ENCODE peak calls at places on chromosomes 3 and 15, in nine cellular contexts. One of them, this sample, is unnamed.

GRCh38 chr3:148992027-148992634 is 791 bp downstream of the GYG1 start:
- DNase-seq in heart left ventricle: peak; percentile 77
- DNase-seq in A549: peak; percentile 30
- DNase-seq in IMR-90: no peak
- DNase-seq in esophagus squamous epithelium: no peak
- DNase-seq in esophagus muscularis mucosa: no peak
- DNase-seq in Peyer's patch: peak; percentile 73
- DNase-seq in ovary: peak; percentile 63
- DNase-seq in uterus: peak; percentile 55
- DNase-seq in this sample: peak; percentile 53

GRCh38 chr3:144900366-144900765 is 928.7 kb downstream of the DIPK2A start:
- DNase-seq in heart left ventricle: no peak
- DNase-seq in A549: no peak
- DNase-seq in IMR-90: no peak
- DNase-seq in esophagus squamous epithelium: no peak
- DNase-seq in esophagus muscularis mucosa: no peak
- DNase-seq in Peyer's patch: no peak
- DNase-seq in ovary: no peak
- DNase-seq in uterus: no peak
- DNase-seq in this sample: no peak

GRCh38 chr3:53045107-53045783 is 628 bp downstream of the SFMBT1 start:
- DNase-seq in heart left ventricle: peak; percentile 80
- DNase-seq in A549: peak; percentile 45
- DNase-seq in IMR-90: peak; percentile 43
- DNase-seq in esophagus squamous epithelium: no peak
- DNase-seq in esophagus muscularis mucosa: no peak
- DNase-seq in Peyer's patch: peak; percentile 72
- DNase-seq in ovary: peak; percentile 53
- DNase-seq in uterus: peak; percentile 51
- DNase-seq in this sample: peak; percentile 55

GRCh38 chr15:67024998-67025368 is 40.4 kb upstream of the SMAD3 start:
- DNase-seq in heart left ventricle: no peak
- DNase-seq in A549: no peak
- DNase-seq in IMR-90: no peak
- DNase-seq in esophagus squamous epithelium: no peak
- DNase-seq in esophagus muscularis mucosa: no peak
- DNase-seq in Peyer's patch: no peak
- DNase-seq in ovary: no peak
- DNase-seq in uterus: no peak
- DNase-seq in this sample: no peak

GRCh38 chr3:39415983-39416382 is 9.5 kb downstream of the RPSA start:
- DNase-seq in heart left ventricle: no peak
- DNase-seq in A549: peak; percentile 28
- DNase-seq in IMR-90: no peak
- DNase-seq in esophagus squamous epithelium: no peak
- DNase-seq in esophagus muscularis mucosa: no peak
- DNase-seq in Peyer's patch: no peak
- DNase-seq in ovary: no peak
- DNase-seq in uterus: no peak
- DNase-seq in this sample: no peak

GRCh38 chr15:58916962-58917361 is 16.5 kb downstream of the SLTM start:
- DNase-seq in heart left ventricle: no peak
- DNase-seq in A549: no peak
- DNase-seq in IMR-90: no peak
- DNase-seq in esophagus squamous epithelium: no peak
- DNase-seq in esophagus muscularis mucosa: no peak
- DNase-seq in Peyer's patch: no peak
- DNase-seq in ovary: no peak
- DNase-seq in uterus: no peak
- DNase-seq in this sample: no peak

GRCh38 chr3:23805881-23806321 is at the start of gene UBE2E1:
- DNase-seq in heart left ventricle: peak; percentile 87
- DNase-seq in A549: peak; percentile 72
- DNase-seq in IMR-90: peak; percentile 72
- DNase-seq in esophagus squamous epithelium: peak; percentile 36
- DNase-seq in esophagus muscularis mucosa: no peak
- DNase-seq in Peyer's patch: peak; percentile 76
- DNase-seq in ovary: peak; percentile 72
- DNase-seq in uterus: peak; percentile 66
- DNase-seq in this sample: peak; percentile 78

GRCh38 chr15:69484837-69485236 is 32.2 kb downstream of the RPLP1 start:
- DNase-seq in heart left ventricle: no peak
- DNase-seq in A549: no peak
- DNase-seq in IMR-90: no peak
- DNase-seq in esophagus squamous epithelium: no peak
- DNase-seq in esophagus muscularis mucosa: no peak
- DNase-seq in Peyer's patch: no peak
- DNase-seq in ovary: no peak
- DNase-seq in uterus: no peak
- DNase-seq in this sample: no peak

GRCh38 chr3:157785071-157785826 is 282.0 kb upstream of the VEPH1 start:
- DNase-seq in heart left ventricle: no peak
- DNase-seq in A549: peak; percentile 60
- DNase-seq in IMR-90: peak; percentile 94
- DNase-seq in esophagus squamous epithelium: no peak
- DNase-seq in esophagus muscularis mucosa: no peak
- DNase-seq in Peyer's patch: no peak
- DNase-seq in ovary: no peak
- DNase-seq in uterus: no peak
- DNase-seq in this sample: no peak

GRCh38 chr3:196406806-196407470 is 25.3 kb downstream of the UBXN7 start:
- DNase-seq in heart left ventricle: no peak
- DNase-seq in A549: peak; percentile 11
- DNase-seq in IMR-90: peak; percentile 86
- DNase-seq in esophagus squamous epithelium: no peak
- DNase-seq in esophagus muscularis mucosa: no peak
- DNase-seq in Peyer's patch: no peak
- DNase-seq in ovary: no peak
- DNase-seq in uterus: no peak
- DNase-seq in this sample: no peak

GRCh38 chr3:71309342-71309741 is 274.2 kb downstream of the FOXP1 start:
- DNase-seq in heart left ventricle: no peak
- DNase-seq in A549: no peak
- DNase-seq in IMR-90: no peak
- DNase-seq in esophagus squamous epithelium: no peak
- DNase-seq in esophagus muscularis mucosa: no peak
- DNase-seq in Peyer's patch: no peak
- DNase-seq in ovary: no peak
- DNase-seq in uterus: no peak
- DNase-seq in this sample: no peak

GRCh38 chr15:100862162-100862561 is 17.5 kb upstream of the ALDH1A3 start:
- DNase-seq in heart left ventricle: no peak
- DNase-seq in A549: no peak
- DNase-seq in IMR-90: no peak
- DNase-seq in esophagus squamous epithelium: no peak
- DNase-seq in esophagus muscularis mucosa: no peak
- DNase-seq in Peyer's patch: no peak
- DNase-seq in ovary: no peak
- DNase-seq in uterus: no peak
- DNase-seq in this sample: no peak
- H3K9me3 ChIP-seq in heart left ventricle: no peaks in the 10 kb centered on the region
- H3K9me3 ChIP-seq in A549: no peaks in the 10 kb centered on the region
- H3K9me3 ChIP-seq in IMR-90: peaks cover 7% of the 10 kb centered on the region
- H3K9me3 ChIP-seq in esophagus squamous epithelium: peaks cover 6% of the 10 kb centered on the region
- H3K9me3 ChIP-seq in esophagus muscularis mucosa: peaks cover 8% of the 10 kb centered on the region
- H3K9me3 ChIP-seq in Peyer's patch: no peaks in the 10 kb centered on the region
- H3K9me3 ChIP-seq in ovary: no peaks in the 10 kb centered on the region
- H3K9me3 ChIP-seq in uterus: no peaks in the 10 kb centered on the region
- H3K9me3 ChIP-seq in this sample: no peaks in the 10 kb centered on the region

DNA sequence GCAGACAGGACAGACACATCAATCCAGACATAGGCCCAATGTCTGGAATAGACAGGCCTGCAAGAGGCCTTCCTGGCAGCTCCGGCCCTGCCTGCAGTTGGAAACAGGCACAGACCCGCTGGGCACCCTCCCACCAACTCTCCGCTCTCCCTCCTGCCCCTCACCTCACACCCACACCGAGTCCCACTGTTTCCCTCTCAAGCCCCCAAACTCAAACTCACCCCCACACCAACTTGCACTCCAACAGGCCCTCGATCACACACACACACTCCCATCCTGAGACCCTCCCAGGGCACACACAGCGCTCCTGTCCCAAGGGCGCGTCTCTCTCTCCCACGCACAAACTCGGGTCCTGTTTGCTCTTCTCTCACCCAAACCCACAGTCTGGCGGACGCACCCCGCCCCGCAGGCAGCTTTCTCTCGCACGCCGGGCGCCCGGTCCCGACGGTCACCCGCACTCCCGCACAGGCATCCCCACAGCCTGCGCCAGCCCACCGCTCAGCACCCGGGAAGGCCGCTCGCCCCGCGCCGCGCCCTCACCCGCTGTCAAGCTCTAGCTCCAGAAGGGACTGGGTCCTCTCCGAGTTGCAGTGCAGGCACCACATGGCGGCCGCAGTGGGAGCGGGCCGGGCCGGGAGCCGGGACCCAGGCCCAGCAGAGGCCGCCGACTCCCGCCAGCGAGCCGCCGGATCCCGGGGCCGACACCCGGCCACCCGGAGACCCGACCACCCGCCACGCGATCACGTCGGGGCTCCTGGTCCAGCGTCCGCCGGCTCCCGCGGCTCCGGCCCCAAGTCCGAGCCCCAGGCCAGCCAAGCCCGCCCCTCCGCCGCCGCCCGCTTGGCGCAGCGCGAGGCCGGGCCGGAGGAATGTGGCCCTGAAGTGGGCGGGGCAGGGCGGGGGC is 106.1 kb downstream of the IQSEC1 start:
- DNase-seq in heart left ventricle: peak; percentile 61
- DNase-seq in A549: no peak
- DNase-seq in IMR-90: peak; percentile 22
- DNase-seq in esophagus squamous epithelium: no peak
- DNase-seq in esophagus muscularis mucosa: no peak
- DNase-seq in Peyer's patch: no peak
- DNase-seq in ovary: peak; percentile 37
- DNase-seq in uterus: no peak
- DNase-seq in this sample: no peak
- TF ChIP-seq POLR2A in heart left ventricle: peak; percentile 21
- TF ChIP-seq POLR2A in A549: peak; percentile 55
- TF ChIP-seq POLR2A in IMR-90: peak; percentile 50
- TF ChIP-seq POLR2A in esophagus squamous epithelium: peak; percentile 36
- TF ChIP-seq POLR2A in esophagus muscularis mucosa: no peak
- TF ChIP-seq POLR2A in Peyer's patch: no peak
- TF ChIP-seq POLR2A in ovary: peak; percentile 49
- TF ChIP-seq POLR2A in uterus: peak; percentile 47
- TF ChIP-seq POLR2A in this sample: no peak

DNA sequence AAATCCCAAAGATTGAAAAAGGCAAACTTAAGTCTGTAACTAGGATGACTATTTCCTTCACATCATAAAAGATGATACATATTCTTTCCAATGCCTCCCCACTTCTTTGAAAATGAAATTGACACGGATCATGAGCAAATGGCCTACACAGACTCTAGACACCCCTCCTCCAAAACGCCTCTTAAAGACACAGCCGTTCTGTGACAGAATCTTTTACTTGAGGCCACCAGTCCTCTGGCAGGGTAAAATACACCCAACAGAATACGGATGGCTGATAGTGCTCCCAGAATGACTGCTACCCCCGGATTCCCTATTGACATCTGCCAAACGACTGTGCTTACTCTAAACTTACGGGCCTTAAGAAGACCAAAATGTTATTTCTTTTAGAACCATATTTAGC is 84.5 kb downstream of the TNIK start:
- DNase-seq in heart left ventricle: no peak
- DNase-seq in A549: no peak
- DNase-seq in IMR-90: no peak
- DNase-seq in esophagus squamous epithelium: no peak
- DNase-seq in esophagus muscularis mucosa: no peak
- DNase-seq in Peyer's patch: no peak
- DNase-seq in ovary: no peak
- DNase-seq in uterus: no peak
- DNase-seq in this sample: no peak
- H3K27ac ChIP-seq in heart left ventricle: peak overlapping the region; percentile 32
- H3K27ac ChIP-seq in A549: no peak overlapping the region
- H3K27ac ChIP-seq in IMR-90: no peak overlapping the region
- H3K27ac ChIP-seq in esophagus squamous epithelium: peak overlapping the region; percentile 71
- H3K27ac ChIP-seq in esophagus muscularis mucosa: peak overlapping the region; percentile 20
- H3K27ac ChIP-seq in Peyer's patch: no peak overlapping the region
- H3K27ac ChIP-seq in ovary: no peak overlapping the region
- H3K27ac ChIP-seq in uterus: no peak overlapping the region
- H3K27ac ChIP-seq in this sample: no peak overlapping the region

GRCh38 chr15:87487484-87487883 is 769.1 kb downstream of the NTRK3 start:
- DNase-seq in heart left ventricle: no peak
- DNase-seq in A549: no peak
- DNase-seq in IMR-90: no peak
- DNase-seq in esophagus squamous epithelium: no peak
- DNase-seq in esophagus muscularis mucosa: no peak
- DNase-seq in Peyer's patch: no peak
- DNase-seq in ovary: no peak
- DNase-seq in uterus: no peak
- DNase-seq in this sample: no peak
- H3K9me3 ChIP-seq in heart left ventricle: peaks cover 5% of the 10 kb centered on the region
- H3K9me3 ChIP-seq in A549: no peaks in the 10 kb centered on the region
- H3K9me3 ChIP-seq in IMR-90: peaks cover 2% of the 10 kb centered on the region
- H3K9me3 ChIP-seq in esophagus squamous epithelium: no peaks in the 10 kb centered on the region
- H3K9me3 ChIP-seq in esophagus muscularis mucosa: no peaks in the 10 kb centered on the region
- H3K9me3 ChIP-seq in Peyer's patch: no peaks in the 10 kb centered on the region
- H3K9me3 ChIP-seq in ovary: no peaks in the 10 kb centered on the region
- H3K9me3 ChIP-seq in uterus: no peaks in the 10 kb centered on the region
- H3K9me3 ChIP-seq in this sample: no peaks in the 10 kb centered on the region

GRCh38 chr3:124887177-124887995 is at the start of gene ITGB5:
- DNase-seq in heart left ventricle: peak; percentile 90
- DNase-seq in A549: peak; percentile 88
- DNase-seq in IMR-90: peak; percentile 63
- DNase-seq in esophagus squamous epithelium: no peak
- DNase-seq in esophagus muscularis mucosa: peak; percentile 94
- DNase-seq in Peyer's patch: peak; percentile 89
- DNase-seq in ovary: peak; percentile 80
- DNase-seq in uterus: peak; percentile 84
- DNase-seq in this sample: peak; percentile 88
- TF ChIP-seq POLR2A in heart left ventricle: no peak
- TF ChIP-seq POLR2A in A549: peak; percentile 68
- TF ChIP-seq POLR2A in IMR-90: peak; percentile 73
- TF ChIP-seq POLR2A in esophagus squamous epithelium: peak; percentile 75
- TF ChIP-seq POLR2A in esophagus muscularis mucosa: peak; percentile 60
- TF ChIP-seq POLR2A in Peyer's patch: peak; percentile 73
- TF ChIP-seq POLR2A in ovary: peak; percentile 43
- TF ChIP-seq POLR2A in uterus: peak; percentile 63
- TF ChIP-seq POLR2A in this sample: no peak

This sample was measured in testis.